ENCODE peak calls at places on chromosomes 4 and X, in nine cellular contexts. R is stomach, T is brain microvascular endothelial cell, M is MM.1S, S is K562, O is tibial nerve, E is lung, L is ovary, B is right cardiac atrium. I is an unnamed sample.

GRCh38 chrX:34734383-34734782 is 77.3 kb upstream of the TMEM47 start:
- DNase-seq in R (no peak), T (peak; percentile 17), M (no peak), S (no peak), O (no peak), E (no peak), L (no peak), B (no peak), I (no peak)

GRCh38 chr4:56804551-56804950 is 16.9 kb downstream of the SPINK2 start:
- DNase-seq in R (no peak), T (peak; percentile 74), M (peak; percentile 43), S (no peak), O (no peak), E (no peak), L (no peak), B (no peak), I (no peak)

GRCh38 chrX:30892591-30892990 is 3.5 kb upstream of the TAB3 start:
- DNase-seq in R (no peak), T (no peak), M (no peak), S (no peak), O (no peak), E (no peak), L (no peak), B (no peak), I (no peak)

GRCh38 chr4:186074189-186074588 is 5.2 kb downstream of the TLR3 start:
- DNase-seq in R (no peak), T (no peak), M (no peak), S (no peak), O (no peak), E (peak; percentile 70), L (no peak), B (peak; percentile 55), I (no peak)

GRCh38 chr4:108240356-108240755 is 71.6 kb upstream of the LEF1 start:
- DNase-seq in R (no peak), T (peak; percentile 12), M (no peak), S (no peak), O (no peak), E (no peak), L (no peak), B (no peak), I (no peak)

GRCh38 chr4:54229631-54230478 is 762 bp downstream of the PDGFRA start:
- DNase-seq in R (no peak), T (peak; percentile 16), M (no peak), S (no peak), O (no peak), E (no peak), L (peak; percentile 67), B (peak; percentile 72), I (peak; percentile 69)

GRCh38 chr4:150006197-150006596 is 72.0 kb upstream of the DCLK2 start:
- DNase-seq in R (no peak), T (no peak), M (no peak), S (no peak), O (no peak), E (no peak), L (no peak), B (no peak), I (no peak)

GRCh38 chr4:169810325-169811323 is 52.9 kb upstream of the HPF1 start:
- DNase-seq in R (no peak), T (peak; percentile 82), M (peak; percentile 79), S (peak; percentile 63), O (no peak), E (peak; percentile 40), L (no peak), B (no peak), I (peak; percentile 21)

GRCh38 chr4:2811830-2812599 is 19.1 kb downstream of the SH3BP2 start:
- DNase-seq in R (peak; percentile 82), T (peak; percentile 48), M (peak; percentile 76), S (no peak), O (peak; percentile 46), E (peak; percentile 73), L (peak; percentile 74), B (peak; percentile 89), I (no peak)
- H3K4me3 ChIP-seq in R (peak overlapping the region; percentile 60), T (peak overlapping the region; percentile 49), M (peak overlapping the region; percentile 94), S (no peak overlapping the region), O (peak overlapping the region; percentile 53), E (peak overlapping the region; percentile 42), L (peak overlapping the region; percentile 7), B (peak overlapping the region; percentile 3), I (no peak overlapping the region)

GRCh38 chr4:88318751-88319350 is 34.5 kb upstream of the PPM1K start:
- DNase-seq in R (no peak), T (peak; percentile 11), M (no peak), S (no peak), O (no peak), E (no peak), L (no peak), B (no peak), I (no peak)
- H3K27ac ChIP-seq in R (no peak overlapping the region), T (no peak overlapping the region), M (no peak overlapping the region), S (no peak overlapping the region), O (no peak overlapping the region), E (no peak overlapping the region), L (no peak overlapping the region), B (no peak overlapping the region), I (no peak overlapping the region)

GRCh38 chr4:153495480-153496206 is 29.5 kb downstream of the TMEM131L start:
- DNase-seq in R (no peak), T (no peak), M (no peak), S (no peak), O (no peak), E (no peak), L (no peak), B (no peak), I (no peak)
- H3K4me3 ChIP-seq in R (no peak overlapping the region), T (no peak overlapping the region), M (no peak overlapping the region), S (no peak overlapping the region), O (no peak overlapping the region), E (no peak overlapping the region), L (no peak overlapping the region), B (no peak overlapping the region), I (no peak overlapping the region)

GRCh38 chr4:10101559-10102192 is 14.9 kb downstream of the WDR1 start:
- DNase-seq in R (no peak), T (no peak), M (no peak), S (no peak), O (no peak), E (no peak), L (no peak), B (no peak), I (no peak)

GRCh38 chr4:10100734-10101216 is 15.8 kb downstream of the WDR1 start:
- DNase-seq in R (no peak), T (no peak), M (no peak), S (no peak), O (no peak), E (no peak), L (no peak), B (peak; percentile 78), I (peak; percentile 41)

GRCh38 chr4:10097906-10098769 is 18.5 kb downstream of the WDR1 start:
- DNase-seq in R (no peak), T (no peak), M (no peak), S (no peak), O (no peak), E (no peak), L (no peak), B (no peak), I (no peak)

GRCh38 chr4:10098770-10099139 is 17.8 kb downstream of the WDR1 start:
- DNase-seq in R (no peak), T (peak; percentile 78), M (no peak), S (no peak), O (no peak), E (no peak), L (no peak), B (no peak), I (no peak)

DNA sequence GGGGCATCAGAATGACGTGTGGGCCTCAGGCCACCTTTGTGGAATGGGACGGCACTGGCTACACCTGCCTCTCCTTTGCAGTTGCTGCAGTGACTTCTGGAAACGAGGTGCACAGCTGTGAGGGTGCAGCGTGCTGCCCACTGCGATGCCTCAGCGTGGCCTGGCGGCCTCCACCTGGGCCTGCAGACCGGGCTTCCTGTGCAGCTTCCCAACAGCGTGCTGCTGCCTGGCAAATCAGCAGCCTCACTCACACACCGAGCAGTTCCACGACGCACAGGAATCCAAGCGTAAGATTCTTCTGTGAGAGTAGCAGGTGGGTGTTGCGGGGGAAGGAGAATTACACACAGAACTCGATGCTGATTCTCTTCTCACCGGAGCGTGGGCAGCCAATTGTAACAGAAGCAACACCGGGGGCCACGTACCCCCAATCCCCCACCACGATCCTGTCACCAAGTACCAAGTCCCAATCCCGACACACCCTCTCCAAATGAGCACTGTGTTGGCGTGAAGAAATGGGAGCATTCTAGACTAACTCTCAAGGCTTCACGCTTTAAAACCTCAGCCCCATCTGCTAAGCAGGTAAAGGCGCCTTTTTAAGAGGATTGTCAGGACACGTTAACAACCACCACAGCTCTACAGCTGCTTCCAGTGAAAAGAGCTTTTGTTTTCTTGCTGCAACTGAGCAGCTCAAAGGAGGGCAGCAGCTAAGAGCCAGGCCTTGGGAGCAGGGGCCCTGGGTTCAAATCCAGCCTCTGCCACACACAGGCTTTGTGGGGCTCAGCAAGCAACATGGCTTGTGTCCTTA is 16.9 kb downstream of the WDR1 start:
- DNase-seq in R (no peak), T (no peak), M (no peak), S (no peak), O (no peak), E (no peak), L (no peak), B (no peak), I (no peak)
- H3K27ac ChIP-seq in R (peak overlapping the region; percentile 77), T (no peak overlapping the region), M (no peak overlapping the region), S (no peak overlapping the region), O (peak overlapping the region; percentile 95), E (no peak overlapping the region), L (no peak overlapping the region), B (peak overlapping the region; percentile 11), I (no peak overlapping the region)

I was measured in pancreas.